ENCODE peak calls at places on chromosome 6, in six cellular contexts. X is AG09319, J is colonic mucosa, R is left ventricle myocardium inferior, U is mucosa of descending colon, L is HepG2. P is an unnamed sample.

GRCh38 chr6:30826961-30827342 is 57.4 kb upstream of the DDR1 start:
- DNase-seq in X (no peak), J (peak), R (no peak), U (peak), L (peak), P (no peak)

GRCh38 chr6:1297746-1298145 is 14.2 kb upstream of the FOXQ1 start:
- DNase-seq in X (peak), J (no peak), R (no peak), U (no peak), L (no peak), P (no peak)

GRCh38 chr6:160431791-160432404 is 83.7 kb downstream of the SLC22A3 start:
- DNase-seq in X (no peak), J (no peak), R (no peak), U (no peak), L (no peak), P (no peak)

GRCh38 chr6:104580452-104580851 is 279.3 kb downstream of the HACE1 start:
- DNase-seq in X (no peak), J (no peak), R (no peak), U (no peak), L (no peak), P (no peak)

GRCh38 chr6:72946766-72947165 is 278.5 kb downstream of the KHDC1L start:
- DNase-seq in X (no peak), J (no peak), R (no peak), U (no peak), L (peak), P (no peak)

GRCh38 chr6:32327103-32327502 is 44.6 kb downstream of the TSBP1 start:
- DNase-seq in X (no peak), J (no peak), R (no peak), U (no peak), L (no peak), P (no peak)

GRCh38 chr6:157235600-157236039 is 87.7 kb downstream of the TMEM242 start:
- DNase-seq in X (no peak), J (peak), R (peak), U (peak), L (peak), P (peak)

GRCh38 chr6:21382821-21383455 is 210.6 kb upstream of the SOX4 start:
- DNase-seq in X (no peak), J (no peak), R (no peak), U (no peak), L (no peak), P (no peak)

GRCh38 chr6:2441881-2442475 is 196.6 kb upstream of the GMDS start:
- DNase-seq in X (no peak), J (no peak), R (no peak), U (no peak), L (no peak), P (no peak)

GRCh38 chr6:164928366-164929154 is 380.8 kb downstream of the C6orf118 start:
- DNase-seq in X (no peak), J (no peak), R (no peak), U (no peak), L (no peak), P (no peak)

GRCh38 chr6:101393291-101394251 is at the start of gene GRIK2:
- DNase-seq in X (no peak), J (no peak), R (no peak), U (peak), L (no peak), P (no peak)

GRCh38 chr6:15365273-15365687 is 119.4 kb downstream of the JARID2 start:
- DNase-seq in X (peak), J (peak), R (peak), U (peak), L (no peak), P (peak)

GRCh38 chr6:30556964-30557682 is at the start of gene PRR3:
- DNase-seq in X (peak), J (peak), R (peak), U (peak), L (peak), P (no peak)

GRCh38 chr6:13485923-13486557 is 1.4 kb downstream of the GFOD1 start:
- DNase-seq in X (no peak), J (peak), R (peak), U (peak), L (peak), P (no peak)

GRCh38 chr6:54910326-54910952 is 63.9 kb downstream of the FAM83B start:
- DNase-seq in X (no peak), J (peak), R (no peak), U (peak), L (no peak), P (no peak)

GRCh38 chr6:110066091-110066490 is 88.0 kb downstream of the GPR6 start:
- DNase-seq in X (no peak), J (no peak), R (no peak), U (no peak), L (no peak), P (no peak)

GRCh38 chr6:26204332-26205160 is 117.3 kb downstream of the HFE start:
- DNase-seq in X (peak), J (peak), R (peak), U (peak), L (peak), P (peak)

GRCh38 chr6:33197431-33198048 is 2.9 kb downstream of the RXRB start:
- DNase-seq in X (peak), J (peak), R (no peak), U (peak), L (peak), P (peak)

GRCh38 chr6:3610206-3610605 is 141.3 kb downstream of the PXDC1 start:
- DNase-seq in X (no peak), J (no peak), R (no peak), U (no peak), L (no peak), P (no peak)

GRCh38 chr6:13411484-13411883 is 75.9 kb downstream of the GFOD1 start:
- DNase-seq in X (no peak), J (no peak), R (no peak), U (no peak), L (no peak), P (no peak)

GRCh38 chr6:43803783-43804549 is 34.0 kb downstream of the VEGFA start:
- DNase-seq in X (no peak), J (peak), R (no peak), U (peak), L (peak), P (no peak)

GRCh38 chr6:69801225-69801624 is 4.4 kb upstream of the LMBRD1 start:
- DNase-seq in X (no peak), J (no peak), R (no peak), U (no peak), L (no peak), P (no peak)

GRCh38 chr6:17584241-17584803 is 15.8 kb upstream of the FAM8A1 start:
- DNase-seq in X (peak), J (no peak), R (no peak), U (no peak), L (peak), P (no peak)

GRCh38 chr6:30007132-30007764 is 53.8 kb upstream of the POLR1H start:
- DNase-seq in X (no peak), J (peak), R (peak), U (peak), L (no peak), P (no peak)

GRCh38 chr6:147154454-147154853 is 49.8 kb upstream of the STXBP5 start:
- DNase-seq in X (no peak), J (no peak), R (no peak), U (peak), L (peak), P (no peak)

GRCh38 chr6:125255201-125255600 is 46.6 kb downstream of the HDDC2 start:
- DNase-seq in X (no peak), J (no peak), R (no peak), U (no peak), L (no peak), P (no peak)

GRCh38 chr6:44179072-44179536 is 20.5 kb downstream of the CAPN11 start:
- DNase-seq in X (no peak), J (no peak), R (no peak), U (no peak), L (peak), P (no peak)

GRCh38 chr6:123803862-123804681 is at the start of gene NKAIN2:
- DNase-seq in X (no peak), J (no peak), R (peak), U (peak), L (no peak), P (no peak)

GRCh38 chr6:142374965-142375733 is 73.3 kb downstream of the ADGRG6 start:
- DNase-seq in X (no peak), J (no peak), R (no peak), U (no peak), L (peak), P (no peak)

GRCh38 chr6:137099689-137100398 is 55.1 kb upstream of the IL20RA start:
- DNase-seq in X (no peak), J (no peak), R (no peak), U (no peak), L (no peak), P (no peak)

GRCh38 chr6:142844065-142844755 is 100.8 kb downstream of the HIVEP2 start:
- DNase-seq in X (no peak), J (no peak), R (no peak), U (no peak), L (no peak), P (no peak)

GRCh38 chr6:97440590-97441176 is 157.7 kb upstream of the MMS22L start:
- DNase-seq in X (no peak), J (no peak), R (no peak), U (no peak), L (peak), P (no peak)
- TF ChIP-seq CTCF in X (peak), J (no peak), R (peak), U (no peak), L (peak), P (no peak)

DNA sequence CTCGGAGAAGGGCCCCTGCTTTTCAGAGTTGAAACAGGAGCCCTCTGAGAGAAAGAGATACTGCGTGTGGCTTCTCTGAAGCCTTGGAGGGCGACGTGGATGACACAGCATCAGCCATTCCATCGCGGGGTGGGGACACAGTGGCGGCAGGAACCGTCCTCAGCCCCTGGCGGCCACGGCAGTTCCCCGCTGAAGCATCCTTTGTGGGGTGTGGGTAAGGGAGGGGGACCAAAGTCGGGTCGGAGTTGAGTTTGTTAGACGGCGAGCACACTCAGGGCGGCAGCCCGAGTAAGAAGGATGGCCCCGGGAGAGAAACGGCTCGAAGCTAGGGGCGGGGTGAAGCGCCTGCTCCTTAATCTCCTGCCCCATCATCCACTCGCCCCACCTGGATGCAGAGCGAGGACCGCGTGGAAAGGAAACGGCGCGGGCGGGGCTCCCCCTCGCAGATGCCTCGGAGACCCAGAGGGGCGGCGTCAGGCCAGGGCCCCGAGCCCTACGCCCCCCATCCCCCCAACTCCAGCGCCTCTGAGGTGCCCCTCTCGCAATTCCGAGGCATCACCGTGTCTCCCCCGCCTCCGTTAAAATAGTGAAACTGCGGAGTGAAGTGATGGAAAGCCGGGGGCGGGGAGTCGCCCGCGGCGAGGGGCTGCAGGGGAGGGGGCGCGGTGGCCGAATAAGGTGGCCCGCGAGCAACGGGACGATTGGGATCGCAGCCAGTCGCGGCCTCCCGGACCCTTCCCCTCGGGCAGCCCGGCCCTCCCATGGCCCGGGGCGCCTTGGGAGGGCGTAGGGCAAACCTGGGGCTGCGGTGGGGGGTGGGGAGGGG is 796 bp upstream of the RREB1 start:
- DNase-seq in X (no peak), J (peak), R (peak), U (peak), L (no peak), P (peak)
- TF ChIP-seq CTCF in X (peak), J (no peak), R (peak), U (no peak), L (peak), P (peak)

DNA sequence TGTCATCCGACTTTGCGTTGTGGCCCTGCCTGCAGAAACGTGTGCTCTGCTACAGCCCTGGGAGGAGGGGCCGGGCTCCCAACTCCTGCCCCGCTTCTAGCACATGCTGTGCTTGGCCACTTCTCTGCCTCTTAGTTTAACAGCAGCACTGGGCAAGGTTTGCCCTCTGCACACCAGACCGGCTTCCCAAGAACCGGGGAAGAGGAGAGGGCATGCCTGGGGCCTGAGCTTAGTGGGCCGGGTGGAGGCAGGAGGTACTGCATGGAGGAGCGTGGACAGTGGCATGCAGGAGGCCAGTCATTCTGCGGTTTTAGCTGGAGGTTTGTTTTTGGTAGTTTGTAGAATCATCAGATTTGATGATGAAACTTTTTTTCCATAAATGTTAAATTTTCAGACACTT is 45.5 kb downstream of the CEP43 start:
- DNase-seq in X (no peak), J (no peak), R (peak), U (no peak), L (no peak), P (no peak)
- TF ChIP-seq CTCF in X (no peak), J (no peak), R (peak), U (no peak), L (no peak), P (no peak)

DNA sequence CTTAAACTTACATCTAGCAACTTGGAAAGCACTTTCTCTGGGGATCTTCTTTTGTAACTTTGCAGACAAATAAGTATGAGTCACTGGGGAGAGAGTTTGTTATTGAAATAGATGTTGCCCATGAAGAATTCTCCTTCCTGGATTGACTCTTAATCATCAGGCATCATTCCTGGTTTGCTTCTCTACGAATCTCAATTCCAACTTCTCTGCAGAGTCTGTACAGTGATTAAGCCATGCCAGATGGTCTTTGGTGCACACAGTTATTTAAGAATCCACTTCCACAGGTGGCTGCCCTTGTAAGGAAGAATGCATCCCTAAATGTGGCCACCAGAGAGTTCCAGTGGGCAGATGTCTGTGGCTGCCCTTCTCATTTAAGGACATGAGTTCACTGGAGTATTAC is 25.7 kb downstream of the MYCT1 start:
- DNase-seq in X (no peak), J (no peak), R (no peak), U (no peak), L (no peak), P (no peak)
- TF ChIP-seq CTCF in X (no peak), J (no peak), R (no peak), U (no peak), L (no peak), P (no peak)

DNA sequence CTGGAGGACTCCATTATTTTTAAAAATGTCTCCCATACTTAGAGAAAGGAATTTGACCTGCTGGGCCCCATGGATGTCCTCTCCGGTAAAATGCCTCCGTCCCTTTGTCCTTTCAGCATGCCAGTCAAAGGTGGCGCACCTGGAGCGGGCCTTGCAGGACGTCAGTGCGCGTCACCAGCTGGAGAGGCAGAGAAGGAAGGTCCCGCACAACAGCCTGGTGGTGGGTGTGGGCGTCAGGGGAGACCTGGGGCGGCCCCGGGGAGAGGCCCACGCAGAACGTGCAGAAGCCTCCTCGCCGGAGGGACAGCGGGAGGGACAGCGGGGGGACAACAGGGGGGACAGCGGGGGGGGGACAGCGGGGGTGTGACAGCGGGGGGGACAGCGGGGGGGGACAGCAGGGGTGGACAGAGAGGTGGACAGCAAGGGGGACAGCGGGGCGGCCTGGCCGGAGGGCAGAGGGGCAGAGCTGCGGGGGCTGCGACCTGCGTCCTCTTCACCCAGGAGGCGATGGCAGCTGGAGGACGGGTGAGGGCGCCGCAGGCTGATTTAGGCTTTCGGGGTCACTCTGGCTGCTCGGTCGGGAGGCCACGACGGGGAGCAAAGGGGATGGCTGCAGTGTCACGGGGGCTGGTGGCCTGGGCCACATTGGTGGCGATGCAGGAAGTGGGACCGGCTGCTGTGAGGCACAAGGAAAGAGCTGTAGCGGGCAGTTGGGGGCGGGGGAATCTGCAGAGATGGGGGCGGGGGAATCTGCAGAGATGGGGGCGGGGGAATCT is 859 bp upstream of the KIF25 start:
- DNase-seq in X (no peak), J (no peak), R (no peak), U (no peak), L (no peak), P (no peak)
- TF ChIP-seq CTCF in X (no peak), J (no peak), R (no peak), U (no peak), L (no peak), P (no peak)

GRCh38 chr6:130677312-130677711 is 149.9 kb upstream of the SMLR1 start:
- DNase-seq in X (no peak), J (no peak), R (no peak), U (no peak), L (no peak), P (no peak)
- TF ChIP-seq CTCF in X (no peak), J (no peak), R (no peak), U (no peak), L (no peak), P (no peak)

GRCh38 chr6:135540207-135540877 is 42.8 kb upstream of the AHI1 start:
- DNase-seq in X (no peak), J (no peak), R (no peak), U (no peak), L (no peak), P (no peak)
- TF ChIP-seq CTCF in X (peak), J (no peak), R (peak), U (no peak), L (no peak), P (no peak)

DNA sequence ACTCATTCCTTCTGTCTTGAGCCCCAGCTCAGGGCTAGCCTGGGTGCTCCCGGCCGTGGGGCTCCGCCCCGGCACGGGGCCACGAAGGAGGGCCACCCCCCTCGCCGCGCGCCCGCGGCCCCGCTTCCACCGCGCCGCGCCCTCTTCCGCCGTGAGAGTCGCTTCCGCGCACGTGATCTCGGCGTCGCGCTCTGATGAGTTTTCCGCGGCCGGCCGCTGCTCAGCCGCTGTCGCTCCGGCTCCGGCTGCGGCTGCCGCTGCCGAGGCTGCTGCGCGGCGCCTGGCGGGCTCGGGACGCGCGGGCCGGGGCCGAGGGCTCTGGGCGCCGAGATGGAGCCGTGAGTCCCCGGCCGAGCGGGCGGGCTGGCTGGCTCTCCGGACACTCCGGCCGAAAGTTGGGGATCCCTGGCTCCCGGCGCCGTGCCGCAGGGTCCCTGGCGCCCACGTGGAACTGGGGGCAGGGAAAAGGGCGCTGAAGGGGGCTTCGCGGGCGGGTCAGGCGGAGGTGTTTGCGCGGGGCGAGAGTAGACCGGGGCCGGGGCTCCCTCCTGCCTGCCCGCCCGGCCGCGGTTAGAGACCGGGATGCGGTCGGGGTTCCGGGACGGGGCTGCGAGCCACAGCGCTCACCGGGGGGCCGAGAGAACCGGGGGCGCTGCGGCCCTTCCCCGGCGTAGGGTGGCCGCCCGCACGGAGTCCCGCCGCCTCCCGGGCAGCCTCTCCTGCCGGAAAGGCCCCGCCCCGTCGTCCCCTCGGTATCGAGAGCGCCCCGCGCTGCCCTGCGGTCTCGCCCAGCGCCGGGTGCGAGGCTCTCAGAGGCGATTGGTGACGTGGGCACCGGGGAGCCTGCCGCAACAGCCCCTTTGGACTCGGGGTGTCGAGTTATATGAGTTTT is at the start of gene TMEM181:
- DNase-seq in X (peak), J (peak), R (peak), U (peak), L (peak), P (peak)
- TF ChIP-seq CTCF in X (no peak), J (no peak), R (no peak), U (no peak), L (peak), P (no peak)

GRCh38 chr6:77462359-77463307 is 658 bp downstream of the HTR1B start:
- DNase-seq in X (no peak), J (peak), R (no peak), U (peak), L (no peak), P (no peak)
- TF ChIP-seq CTCF in X (no peak), J (no peak), R (peak), U (no peak), L (no peak), P (no peak)

GRCh38 chr6:56757585-56757984 is 114.9 kb upstream of the DST start:
- DNase-seq in X (no peak), J (peak), R (no peak), U (no peak), L (peak), P (no peak)
- TF ChIP-seq CTCF in X (peak), J (peak), R (peak), U (peak), L (peak), P (no peak)

P was measured in CD8-positive, alpha-beta T cell.